ENCODE peak calls at places on chromosomes 7 and 10, in five cellular contexts. Z, A, H, F and X are unnamed samples.

GRCh38 chr10:131014271-131014670 is 297.2 kb downstream of the TCERG1L start:
- DNase-seq in A (no peak), F (no peak), Z (no peak), H (no peak), X (no peak)

GRCh38 chr7:138882249-138882648 is 84.3 kb upstream of the ATP6V0A4 start:
- DNase-seq in H (no peak), Z (no peak), F (no peak), A (no peak), X (no peak)

GRCh38 chr10:81911328-81911727 is 36.3 kb downstream of the NRG3 start:
- DNase-seq in A (no peak), H (no peak), F (no peak), Z (no peak), X (no peak)

GRCh38 chr10:28248092-28248491 is 54.8 kb downstream of the MPP7 start:
- DNase-seq in F (peak), H (peak), A (no peak), Z (peak), X (peak)

GRCh38 chr7:4819450-4820404 is 42.1 kb downstream of the PAPOLB start:
- DNase-seq in F (no peak), Z (no peak), A (no peak), H (no peak), X (no peak)

GRCh38 chr7:33040803-33041516 is 21.6 kb downstream of the NT5C3A start:
- DNase-seq in F (peak), A (no peak), Z (no peak), H (peak), X (peak)

GRCh38 chr7:83732305-83732704 is 83.4 kb upstream of the SEMA3E start:
- DNase-seq in A (no peak), F (no peak), Z (no peak), H (no peak), X (no peak)

GRCh38 chr10:79475877-79476276 is 30.5 kb upstream of the ZCCHC24 start:
- DNase-seq in F (no peak), H (no peak), Z (no peak), A (no peak), X (no peak)

GRCh38 chr10:58775960-58776574 is 263.4 kb downstream of the BICC1 start:
- DNase-seq in Z (peak), H (peak), A (no peak), F (peak), X (peak)

GRCh38 chr10:79069325-79070090 is 742 bp downstream of the ZMIZ1 start:
- DNase-seq in A (no peak), F (peak), H (no peak), Z (peak), X (peak)

GRCh38 chr7:5497158-5498103 is 73.8 kb upstream of the TNRC18 start:
- DNase-seq in H (no peak), Z (no peak), F (no peak), A (no peak), X (no peak)

GRCh38 chr7:1419688-1420087 is 39.6 kb downstream of the MICALL2 start:
- DNase-seq in H (no peak), Z (no peak), F (no peak), A (no peak), X (no peak)

GRCh38 chr7:12090757-12091134 is 120.3 kb upstream of the TMEM106B start:
- DNase-seq in F (no peak), H (no peak), A (no peak), Z (no peak), X (peak)

GRCh38 chr10:15168296-15168780 is at the start of gene NMT2:
- DNase-seq in F (no peak), A (no peak), H (no peak), Z (no peak), X (no peak)

GRCh38 chr10:46106410-46107255 is 60.6 kb upstream of the MSMB start:
- DNase-seq in H (peak), F (peak), Z (peak), A (no peak), X (peak)

GRCh38 chr7:91953618-91954017 is 13.0 kb downstream of the AKAP9 start:
- DNase-seq in H (peak), Z (peak), A (no peak), F (peak), X (peak)

GRCh38 chr7:5682889-5683670 is 98.4 kb downstream of the RNF216 start:
- DNase-seq in H (no peak), Z (no peak), A (no peak), F (no peak), X (no peak)

GRCh38 chr7:1086588-1087461 is 1.1 kb upstream of the GPER1 start:
- DNase-seq in Z (peak), A (peak), F (peak), H (peak), X (peak)

GRCh38 chr10:72173267-72173634 is 42.6 kb upstream of the ANAPC16 start:
- DNase-seq in A (no peak), H (no peak), F (no peak), Z (no peak), X (no peak)

GRCh38 chr7:67484244-67484751 is 487.7 kb downstream of the TYW1 start:
- DNase-seq in A (no peak), F (peak), H (peak), Z (peak), X (peak)

GRCh38 chr7:49166441-49166840 is 242.1 kb downstream of the CDC14C start:
- DNase-seq in Z (no peak), F (no peak), A (no peak), H (no peak), X (no peak)

GRCh38 chr10:100364735-100365391 is 17.8 kb downstream of the SCD start:
- DNase-seq in Z (peak), F (peak), A (no peak), H (peak), X (peak)

GRCh38 chr7:3176112-3176836 is 124.8 kb upstream of the SDK1 start:
- DNase-seq in H (no peak), A (no peak), F (no peak), Z (no peak), X (no peak)

GRCh38 chr7:120170849-120171248 is 102.1 kb upstream of the KCND2 start:
- DNase-seq in H (peak), F (no peak), A (no peak), Z (peak), X (peak)

GRCh38 chr10:122279725-122280141 is 8.6 kb downstream of the BTBD16 start:
- DNase-seq in H (peak), A (no peak), Z (peak), F (peak), X (peak)

GRCh38 chr10:89609730-89610393 is 35.2 kb downstream of the PANK1 start:
- DNase-seq in Z (no peak), H (no peak), A (no peak), F (no peak), X (no peak)

GRCh38 chr10:114115661-114116060 is 58.3 kb downstream of the CCDC186 start:
- DNase-seq in F (no peak), H (no peak), Z (no peak), A (no peak), X (no peak)

DNA sequence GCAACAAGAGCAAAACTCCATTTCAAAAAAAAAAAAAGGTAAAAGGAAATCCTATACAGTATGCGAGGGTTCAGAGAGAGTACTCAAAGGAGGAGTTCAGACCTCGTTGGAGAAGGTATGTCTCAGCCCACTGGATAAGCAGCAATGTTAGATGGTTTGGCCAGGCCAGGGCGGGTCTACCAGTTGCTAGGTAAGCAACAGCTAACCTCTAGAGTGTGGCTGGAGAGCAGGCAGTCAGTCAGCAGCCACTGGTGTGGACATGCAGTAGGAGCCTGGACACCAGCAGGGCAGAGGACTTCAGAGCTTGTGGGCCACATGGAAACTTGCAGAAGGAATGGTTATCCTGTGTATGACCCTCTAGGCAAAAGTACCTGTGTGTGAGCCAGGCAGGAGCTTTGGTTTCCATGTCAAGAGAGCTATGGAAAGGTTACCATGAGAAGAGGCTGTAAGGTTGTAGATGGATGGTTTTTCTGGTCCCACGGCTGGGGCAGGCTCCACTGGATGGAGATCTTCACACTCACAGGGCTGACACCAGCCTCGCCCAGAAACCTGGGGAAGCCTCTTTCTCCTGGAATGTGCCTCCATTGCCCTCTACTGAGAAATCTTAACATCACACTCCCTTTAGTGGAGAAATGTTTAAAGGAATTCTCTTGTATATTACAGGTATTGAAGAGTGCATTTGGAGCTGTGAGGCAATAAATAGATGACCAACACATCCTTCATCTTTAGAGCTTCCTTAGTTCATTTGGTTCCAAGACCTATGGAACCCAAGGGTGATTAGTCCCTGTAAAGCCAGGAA is 63.6 kb downstream of the CCDC186 start:
- DNase-seq in F (no peak), H (no peak), A (no peak), Z (no peak), X (no peak)
- TF ChIP-seq CTCF in F (peak), H (peak), A (no peak), Z (peak), X (peak)

GRCh38 chr7:151283302-151283701 is 34.8 kb upstream of the SMARCD3 start:
- DNase-seq in Z (no peak), H (no peak), A (no peak), F (no peak), X (no peak)
- H3K4me3 ChIP-seq in Z (no peak), H (no peak), A (no peak), F (no peak), X (no peak)

DNA sequence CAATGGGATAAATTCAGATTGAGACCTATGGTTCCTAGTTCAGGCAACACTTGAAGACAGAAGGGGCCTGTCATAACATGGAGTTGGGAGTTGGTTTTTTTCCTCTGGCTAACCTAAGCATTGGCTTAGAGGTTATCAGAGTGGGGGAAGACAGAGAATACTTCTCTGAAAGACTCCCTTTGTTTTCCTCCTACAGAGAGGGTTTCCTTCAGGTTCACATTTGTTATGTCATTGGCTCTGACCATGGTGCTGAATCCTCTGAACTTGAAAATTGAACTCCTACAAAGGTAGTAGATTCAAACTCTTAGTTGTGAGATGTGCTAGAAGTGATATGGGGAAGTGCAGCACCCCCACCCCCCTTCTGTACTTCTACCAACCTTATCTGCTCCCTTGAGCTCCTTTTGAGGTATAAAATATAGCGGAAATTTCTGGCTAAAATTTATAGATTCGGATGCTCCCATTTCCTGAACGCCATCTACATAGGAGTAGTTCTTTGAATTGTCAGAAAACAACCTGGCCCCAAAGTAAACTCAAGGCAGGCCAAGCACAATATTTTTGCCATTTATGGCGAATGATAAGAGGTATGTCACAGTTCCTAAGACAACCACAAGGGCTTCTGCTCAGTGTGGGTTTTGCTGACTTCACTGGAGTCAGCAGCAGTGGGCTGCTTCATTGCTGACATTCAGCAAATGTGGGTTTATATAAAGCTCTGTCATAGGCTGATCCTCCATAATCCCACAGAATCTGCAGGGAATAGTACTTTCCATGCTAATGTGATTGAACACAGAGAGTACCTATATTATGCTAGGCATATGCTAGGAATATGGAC is 131.6 kb upstream of the KLF14 start:
- DNase-seq in F (peak), H (peak), Z (no peak), A (no peak), X (peak)
- TF ChIP-seq CTCF in F (peak), H (peak), Z (peak), A (no peak), X (peak)

DNA sequence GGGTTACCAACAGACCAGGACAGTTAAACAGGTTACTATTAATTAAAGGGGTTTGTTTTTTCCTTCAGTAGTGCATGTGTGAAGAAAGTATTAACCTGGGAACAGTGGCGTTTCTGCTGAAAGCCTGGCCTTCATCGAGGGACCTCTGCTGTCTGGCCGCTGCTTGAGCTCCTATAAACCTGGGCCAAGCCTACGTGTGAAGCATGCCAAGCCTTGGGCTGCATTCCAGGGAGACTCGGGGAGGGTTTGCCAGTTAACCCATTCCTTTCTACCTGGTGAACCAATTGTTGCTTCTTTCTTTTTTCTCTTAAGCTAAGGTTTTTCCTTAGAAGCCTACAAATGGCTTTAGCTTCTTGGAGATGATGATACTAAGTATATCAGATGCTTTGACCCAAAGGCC is 23.6 kb downstream of the PFKP start:
- DNase-seq in F (peak), Z (no peak), A (no peak), H (peak), X (peak)
- H3K4me3 ChIP-seq in F (no peak), Z (peak), A (peak), H (no peak), X (peak)